ENCODE peak calls at places on chromosomes 12 and 14, in four cellular contexts. P is K562, F is HCT116, G is HepG2. Y is an unnamed sample.

GRCh38 chr14:103628221-103628683 is 759 bp upstream of the KLC1 start:
- DNase-seq in P (peak; percentile 51), F (peak; percentile 39), G (no peak), Y (no peak)

GRCh38 chr14:54881235-54881760 is 21.3 kb downstream of the GCH1 start:
- DNase-seq in P (no peak), F (no peak), G (no peak), Y (no peak)

GRCh38 chr14:101927859-101928258 is 36.5 kb upstream of the DYNC1H1 start:
- DNase-seq in P (peak; percentile 83), F (no peak), G (no peak), Y (no peak)

GRCh38 chr14:105924951-105925591 is 398.7 kb downstream of the TMEM121 start:
- DNase-seq in P (no peak), F (no peak), G (no peak), Y (no peak)

GRCh38 chr12:103924761-103925641 is 5.2 kb upstream of the HSP90B1 start:
- DNase-seq in P (no peak), F (peak; percentile 39), G (no peak), Y (peak; percentile 30)

GRCh38 chr14:53841109-53842099 is 115.2 kb downstream of the BMP4 start:
- DNase-seq in P (no peak), F (no peak), G (no peak), Y (no peak)

GRCh38 chr12:49014547-49014946 is 4.0 kb downstream of the PRKAG1 start:
- DNase-seq in P (no peak), F (no peak), G (no peak), Y (no peak)

GRCh38 chr14:89000007-89000942 is 175.8 kb downstream of the TTC8 start:
- DNase-seq in P (peak; percentile 53), F (peak; percentile 53), G (peak; percentile 29), Y (no peak)

GRCh38 chr14:68947802-68948201 is 31.3 kb downstream of the ACTN1 start:
- DNase-seq in P (no peak), F (no peak), G (no peak), Y (no peak)

GRCh38 chr14:51534623-51535022 is 117.1 kb upstream of the FRMD6 start:
- DNase-seq in P (no peak), F (peak; percentile 71), G (peak; percentile 95), Y (no peak)

GRCh38 chr14:50964683-50965390 is 20.6 kb upstream of the PYGL start:
- DNase-seq in P (no peak), F (no peak), G (peak; percentile 45), Y (peak; percentile 71)

GRCh38 chr14:73472182-73473114 is 14.1 kb upstream of the NUMB start:
- DNase-seq in P (peak; percentile 45), F (peak; percentile 60), G (peak; percentile 64), Y (no peak)

GRCh38 chr12:23209793-23210192 is 584.8 kb downstream of the ETNK1 start:
- DNase-seq in P (no peak), F (no peak), G (no peak), Y (no peak)

GRCh38 chr12:34406228-34406995 is 384.1 kb downstream of the ALG10 start:
- DNase-seq in P (peak; percentile 1), F (no peak), G (no peak), Y (no peak)

GRCh38 chr12:104462931-104463339 is 6.2 kb downstream of the CHST11 start:
- DNase-seq in P (no peak), F (no peak), G (no peak), Y (no peak)

GRCh38 chr14:33938131-33938949 is 12.5 kb downstream of the EGLN3 start:
- DNase-seq in P (peak; percentile 58), F (peak; percentile 76), G (peak; percentile 49), Y (no peak)

GRCh38 chr12:113298472-113298817 is 36.5 kb downstream of the SLC8B1 start:
- DNase-seq in P (no peak), F (no peak), G (no peak), Y (no peak)

GRCh38 chr14:101371691-101372493 is 189.4 kb upstream of the DIO3 start:
- DNase-seq in P (no peak), F (no peak), G (no peak), Y (no peak)

GRCh38 chr12:20404576-20405346 is 36.4 kb downstream of the PDE3A start:
- DNase-seq in P (no peak), F (no peak), G (no peak), Y (no peak)

GRCh38 chr12:1435456-1435855 is 158.9 kb downstream of the FBXL14 start:
- DNase-seq in P (no peak), F (no peak), G (peak; percentile 50), Y (no peak)

GRCh38 chr12:4037747-4038312 is 164.6 kb upstream of the PARP11 start:
- DNase-seq in P (peak; percentile 10), F (no peak), G (peak; percentile 44), Y (no peak)

GRCh38 chr14:24439830-24440605 is 2.6 kb downstream of the SDR39U1 start:
- DNase-seq in P (no peak), F (no peak), G (no peak), Y (no peak)

GRCh38 chr12:79886917-79887519 is 47.9 kb downstream of the PPP1R12A start:
- DNase-seq in P (peak; percentile 23), F (peak; percentile 41), G (peak; percentile 54), Y (peak; percentile 45)

GRCh38 chr14:62592877-62593276 is 452.4 kb downstream of the KCNH5 start:
- DNase-seq in P (no peak), F (no peak), G (no peak), Y (no peak)
- TF ChIP-seq TCF7L2 in P (no peak), F (no peak), G (no peak), Y (no peak)

GRCh38 chr14:32623300-32624093 is 294.4 kb downstream of the AKAP6 start:
- DNase-seq in P (no peak), F (no peak), G (no peak), Y (no peak)
- TF ChIP-seq TCF7L2 in P (no peak), F (no peak), G (no peak), Y (no peak)

GRCh38 chr12:47820631-47821345 is 1.1 kb upstream of the HDAC7 start:
- DNase-seq in P (no peak), F (peak; percentile 62), G (peak; percentile 88), Y (no peak)
- TF ChIP-seq TCF7L2 in P (no peak), F (peak; percentile 37), G (no peak), Y (peak; percentile 46)

DNA sequence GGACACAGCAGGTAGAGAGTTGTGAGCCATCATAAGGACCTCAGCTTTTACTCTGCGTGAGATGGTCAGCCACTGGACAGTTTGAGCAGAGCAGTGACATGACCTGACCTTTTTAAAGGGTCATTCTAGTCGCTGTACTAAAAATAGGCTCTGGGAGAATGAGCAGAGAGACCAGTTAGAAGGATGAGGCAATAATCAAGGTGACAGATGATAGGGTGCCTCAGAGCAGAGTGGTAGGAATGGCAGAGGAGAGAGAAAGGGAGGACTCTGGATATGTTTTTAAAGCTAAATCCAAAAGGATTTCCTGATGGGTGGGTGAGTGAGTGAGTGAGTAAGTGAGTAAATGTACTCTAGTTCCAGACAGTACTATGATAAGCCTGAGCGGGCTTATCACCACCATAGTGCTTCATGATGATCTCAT is 83.6 kb upstream of the ARHGAP5 start:
- DNase-seq in P (no peak), F (no peak), G (no peak), Y (no peak)
- TF ChIP-seq TCF7L2 in P (no peak), F (no peak), G (no peak), Y (no peak)

DNA sequence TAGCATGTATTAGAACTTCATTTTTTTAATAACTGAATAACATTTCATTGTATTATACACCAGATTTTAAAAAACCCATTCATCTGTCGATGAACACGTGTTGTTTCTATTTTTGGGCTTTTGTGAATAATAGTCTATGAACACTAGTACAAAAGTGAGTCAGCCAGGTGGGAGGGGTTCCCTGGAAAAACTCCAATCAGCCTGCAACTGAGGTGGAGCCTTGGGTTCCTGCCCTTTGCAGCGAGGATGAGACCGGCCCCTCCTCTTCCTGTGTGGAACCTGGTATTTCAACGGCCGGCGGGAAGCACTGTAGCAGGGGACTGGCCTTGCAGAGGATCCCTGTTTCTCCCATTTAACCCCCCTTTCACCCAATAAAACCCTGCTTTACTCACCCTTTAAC is 56.1 kb downstream of the LMNTD1 start:
- DNase-seq in P (no peak), F (no peak), G (no peak), Y (no peak)
- TF ChIP-seq TCF7L2 in P (no peak), F (no peak), G (no peak), Y (no peak)

GRCh38 chr12:106840217-106840616 is 65.7 kb downstream of the RIC8B start:
- DNase-seq in P (peak; percentile 37), F (no peak), G (peak; percentile 65), Y (no peak)

GRCh38 chr12:106847861-106848260 is 73.4 kb downstream of the RIC8B start:
- DNase-seq in P (no peak), F (no peak), G (no peak), Y (no peak)

GRCh38 chr12:106851306-106851705 is 76.8 kb downstream of the RIC8B start:
- DNase-seq in P (no peak), F (no peak), G (peak; percentile 24), Y (no peak)

GRCh38 chr12:106841471-106842302 is 67.2 kb downstream of the RIC8B start:
- DNase-seq in P (peak; percentile 33), F (peak; percentile 31), G (peak; percentile 30), Y (no peak)

GRCh38 chr12:106845910-106846309 is 71.4 kb downstream of the RIC8B start:
- DNase-seq in P (no peak), F (no peak), G (no peak), Y (no peak)
- TF ChIP-seq TCF7L2 in P (no peak), F (no peak), G (no peak), Y (no peak)

DNA sequence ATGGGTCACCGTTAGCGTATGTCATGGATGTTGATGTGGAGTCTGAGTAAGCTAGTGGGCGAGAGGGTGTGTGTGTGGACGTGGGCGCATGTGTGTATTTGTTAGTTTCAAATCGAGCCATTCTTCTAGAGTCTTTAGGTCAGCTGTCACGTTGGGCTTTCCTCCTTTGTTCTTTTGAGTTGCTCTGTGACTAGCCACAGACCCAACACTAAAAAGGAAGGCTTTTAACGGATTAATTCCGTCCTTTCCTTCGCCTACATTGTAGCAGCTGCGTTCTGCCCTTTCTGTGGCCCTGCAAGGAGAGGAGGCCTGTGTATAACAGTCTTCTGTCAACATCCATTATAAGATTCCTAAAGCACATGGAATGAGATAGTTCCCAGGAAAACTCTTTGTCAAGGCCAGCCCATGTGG is 117.2 kb upstream of the DNM1L start:
- DNase-seq in P (no peak), F (no peak), G (peak; percentile 34), Y (no peak)
- TF ChIP-seq TCF7L2 in P (no peak), F (no peak), G (no peak), Y (no peak)

DNA sequence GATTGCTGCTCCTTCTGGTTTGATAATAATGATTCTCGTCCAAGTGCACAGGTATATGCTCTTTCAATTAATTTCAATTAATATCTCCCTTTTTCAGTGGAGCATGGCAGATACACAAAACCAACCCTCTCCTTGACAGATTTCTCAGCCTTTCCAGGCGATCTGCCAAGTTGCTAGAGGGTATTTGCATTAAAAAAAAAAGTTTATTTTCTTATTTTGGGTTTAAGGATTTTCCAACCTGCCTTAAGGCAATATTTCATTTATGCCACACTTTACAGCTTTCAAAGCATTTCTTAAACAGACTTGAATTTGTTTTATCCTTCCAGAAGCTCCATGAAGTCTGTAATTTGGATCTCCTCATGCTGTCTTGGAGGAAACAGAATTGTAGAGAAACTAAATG is 2.1 kb downstream of the DGLUCY start:
- DNase-seq in P (no peak), F (no peak), G (no peak), Y (no peak)
- TF ChIP-seq TCF7L2 in P (no peak), F (no peak), G (no peak), Y (no peak)

DNA sequence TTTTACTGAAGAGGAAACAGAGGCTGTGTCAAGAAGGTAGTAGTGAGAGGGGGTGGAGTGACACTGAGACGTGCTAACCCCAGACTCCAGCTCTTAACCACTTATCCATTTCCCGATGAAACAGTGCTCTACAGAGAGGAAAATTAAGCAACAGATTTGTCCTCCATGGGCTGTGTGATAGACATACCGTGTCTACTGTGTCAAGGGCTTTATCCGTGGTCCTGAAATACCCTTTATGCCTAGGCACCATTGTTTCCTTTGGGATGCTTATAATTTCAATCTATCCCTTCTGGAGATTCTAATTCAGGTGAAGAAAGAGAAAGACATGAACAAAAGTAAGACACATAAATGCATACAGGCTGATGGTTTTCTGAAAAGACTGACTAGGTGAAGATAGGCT is 71.7 kb downstream of the CMKLR1 start:
- DNase-seq in P (no peak), F (no peak), G (no peak), Y (no peak)
- TF ChIP-seq TCF7L2 in P (no peak), F (no peak), G (no peak), Y (no peak)